ENCODE peak calls at places on chromosomes 7 and 10, in five cellular contexts. M, D, C, K and G are unnamed samples.

GRCh38 chr10:73968101-73968515 is 29.8 kb upstream of the VCL start:
- DNase-seq in M (no peak), D (no peak), K (no peak), C (no peak), G (no peak)

GRCh38 chr10:78602201-78602917 is 466.4 kb upstream of the ZMIZ1 start:
- DNase-seq in C (no peak), K (no peak), M (no peak), D (no peak), G (peak; percentile 3)

GRCh38 chr7:116502201-116503096 is 2.9 kb downstream of the CAV2 start:
- DNase-seq in D (no peak), K (no peak), C (no peak), M (no peak), G (no peak)

GRCh38 chr10:74334221-74334620 is 183.2 kb downstream of the ADK start:
- DNase-seq in D (no peak), C (no peak), K (no peak), M (no peak), G (no peak)

GRCh38 chr7:156964971-156965370 is 15.5 kb downstream of the NOM1 start:
- DNase-seq in M (no peak), C (no peak), D (no peak), K (no peak), G (no peak)

GRCh38 chr7:106623846-106624245 is 37.1 kb downstream of the CCDC71L start:
- DNase-seq in M (no peak), K (no peak), D (peak; percentile 85), C (peak; percentile 28), G (peak; percentile 66)

GRCh38 chr7:98681496-98681895 is 64.4 kb downstream of the NPTX2 start:
- DNase-seq in C (no peak), M (no peak), D (no peak), K (no peak), G (no peak)

GRCh38 chr10:93376372-93377296 is 105.5 kb downstream of the MYOF start:
- DNase-seq in D (peak; percentile 94), M (peak; percentile 65), C (peak; percentile 84), K (no peak), G (peak; percentile 88)

GRCh38 chr7:36604801-36605200 is 119.5 kb downstream of the AOAH start:
- DNase-seq in C (no peak), K (no peak), D (no peak), M (no peak), G (no peak)

GRCh38 chr7:137948083-137948844 is 53.6 kb downstream of the CREB3L2 start:
- DNase-seq in K (no peak), C (no peak), D (no peak), M (no peak), G (no peak)

GRCh38 chr7:107284911-107285479 is 116.2 kb downstream of the HBP1 start:
- DNase-seq in D (no peak), K (no peak), M (no peak), C (no peak), G (no peak)

GRCh38 chr10:80444646-80445319 is 9.3 kb upstream of the TSPAN14 start:
- DNase-seq in M (peak; percentile 80), C (peak; percentile 45), D (peak; percentile 87), K (peak; percentile 80), G (peak; percentile 66)

GRCh38 chr7:91351374-91351773 is 87.1 kb downstream of the FZD1 start:
- DNase-seq in C (no peak), K (no peak), M (no peak), D (peak; percentile 59), G (peak; percentile 30)

GRCh38 chr7:28103984-28104628 is 76.5 kb downstream of the JAZF1 start:
- DNase-seq in C (no peak), M (no peak), D (no peak), K (no peak), G (peak; percentile 25)

GRCh38 chr10:102549549-102549948 is 45.8 kb downstream of the SUFU start:
- DNase-seq in K (no peak), D (no peak), C (no peak), M (no peak), G (no peak)

GRCh38 chr7:155198901-155199845 is 98.5 kb upstream of the INSIG1 start:
- DNase-seq in K (no peak), M (no peak), D (peak; percentile 74), C (no peak), G (peak; percentile 14)

GRCh38 chr7:50155755-50156154 is 62.7 kb upstream of the ZPBP start:
- DNase-seq in C (no peak), M (no peak), K (no peak), D (no peak), G (no peak)

GRCh38 chr10:74821501-74821900 is 4.9 kb upstream of the KAT6B start:
- DNase-seq in K (no peak), C (no peak), M (peak; percentile 70), D (no peak), G (no peak)

GRCh38 chr7:101927389-101928306 is 110.2 kb downstream of the CUX1 start:
- DNase-seq in K (no peak), C (no peak), M (no peak), D (peak; percentile 33), G (no peak)

GRCh38 chr7:14876194-14876593 is 26.4 kb downstream of the DGKB start:
- DNase-seq in M (no peak), K (no peak), D (no peak), C (no peak), G (no peak)

GRCh38 chr7:148849393-148850098 is 34.5 kb downstream of the EZH2 start:
- DNase-seq in M (no peak), C (no peak), D (no peak), K (no peak), G (no peak)

GRCh38 chr10:17836917-17837316 is 27.8 kb downstream of the MRC1 start:
- DNase-seq in C (no peak), D (peak; percentile 56), M (no peak), K (no peak), G (peak; percentile 22)

GRCh38 chr10:93106631-93107072 is 33.0 kb downstream of the CYP26A1 start:
- DNase-seq in D (peak; percentile 19), C (no peak), M (no peak), K (no peak), G (no peak)

GRCh38 chr10:71089162-71089561 is 123.2 kb upstream of the UNC5B start:
- DNase-seq in M (peak; percentile 15), K (no peak), D (no peak), C (no peak), G (no peak)

GRCh38 chr7:106054971-106055370 is 57.1 kb downstream of the SYPL1 start:
- DNase-seq in K (no peak), D (no peak), C (no peak), M (no peak), G (no peak)

GRCh38 chr10:129917936-129918335 is 46.1 kb downstream of the EBF3 start:
- DNase-seq in C (no peak), K (no peak), D (no peak), M (peak; percentile 29), G (no peak)

GRCh38 chr10:103872137-103872933 is 17.0 kb upstream of the SH3PXD2A start:
- DNase-seq in M (no peak), K (no peak), C (no peak), D (peak; percentile 36), G (peak; percentile 96)

GRCh38 chr7:131488361-131488760 is 68.1 kb downstream of the PODXL start:
- DNase-seq in C (no peak), D (peak; percentile 41), K (no peak), M (no peak), G (no peak)
- TF ChIP-seq CTCF in C (no peak), D (peak; percentile 38), K (no peak), M (peak; percentile 28), G (peak; percentile 18)

GRCh38 chr10:87058171-87058570 is 36.5 kb downstream of the GLUD1 start:
- DNase-seq in C (no peak), K (no peak), D (no peak), M (no peak), G (no peak)

GRCh38 chr10:87053577-87054181 is 33.6 kb downstream of the FAM25A start:
- DNase-seq in D (no peak), M (no peak), C (no peak), K (no peak), G (no peak)

GRCh38 chr10:87059401-87059800 is 35.2 kb downstream of the GLUD1 start:
- DNase-seq in D (no peak), C (no peak), K (no peak), M (no peak), G (no peak)

GRCh38 chr10:87053121-87053520 is 33.0 kb downstream of the FAM25A start:
- DNase-seq in K (peak; percentile 66), M (no peak), C (no peak), D (no peak), G (no peak)

DNA sequence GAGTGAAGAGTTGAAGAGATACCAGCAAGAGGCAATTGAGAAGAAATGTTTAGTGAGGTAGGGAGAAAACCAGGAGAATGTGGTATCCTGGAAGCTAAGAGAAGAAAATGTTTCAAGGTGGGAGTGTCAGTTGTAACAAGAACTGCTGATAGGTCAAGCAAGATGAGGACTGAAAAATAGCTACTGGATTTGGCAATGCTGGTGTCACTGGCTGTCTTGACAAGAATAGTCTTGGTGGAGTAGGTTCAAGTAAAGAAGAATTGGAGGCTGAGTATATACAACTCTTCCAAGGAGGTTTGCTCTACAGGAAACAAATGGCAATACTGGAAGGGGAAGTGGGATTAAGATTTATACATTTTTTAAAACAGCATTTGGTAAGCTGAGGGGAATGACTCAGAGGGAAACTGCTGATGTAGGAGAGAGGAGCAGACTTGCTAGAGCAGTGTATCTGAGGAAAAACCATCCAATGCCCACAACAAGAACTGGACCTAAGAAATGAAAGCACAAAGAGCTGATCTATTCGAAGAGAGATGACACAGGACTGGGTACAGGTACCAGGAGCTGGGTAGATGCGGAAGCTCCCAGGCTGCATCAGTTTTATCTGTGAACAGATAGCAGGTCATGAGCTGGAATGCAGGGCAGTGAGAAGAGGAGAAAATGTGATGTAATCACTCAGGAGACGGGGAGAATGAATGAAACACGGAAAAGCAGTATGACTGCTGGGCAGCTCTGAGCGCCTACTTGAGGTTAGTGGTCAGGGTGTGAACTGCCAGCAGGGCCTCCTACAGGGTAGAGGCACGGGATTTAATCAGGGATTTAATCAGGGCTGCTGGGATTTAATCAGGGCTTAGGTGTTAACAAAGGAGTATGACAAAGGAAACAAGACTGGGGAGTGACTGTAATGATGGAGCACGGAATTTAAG is 34.5 kb downstream of the FAM25A start:
- DNase-seq in K (no peak), D (peak; percentile 68), M (no peak), C (no peak), G (no peak)
- TF ChIP-seq CTCF in K (no peak), D (peak; percentile 57), M (no peak), C (no peak), G (no peak)

GRCh38 chr10:10490187-10490980 is 527.3 kb upstream of the CELF2 start:
- DNase-seq in M (no peak), D (no peak), K (no peak), C (no peak), G (no peak)

GRCh38 chr10:10492420-10492819 is 525.3 kb upstream of the CELF2 start:
- DNase-seq in K (no peak), D (no peak), C (no peak), M (no peak), G (no peak)

GRCh38 chr10:10489086-10489485 is 528.6 kb upstream of the CELF2 start:
- DNase-seq in K (no peak), D (peak; percentile 4), C (no peak), M (no peak), G (no peak)

DNA sequence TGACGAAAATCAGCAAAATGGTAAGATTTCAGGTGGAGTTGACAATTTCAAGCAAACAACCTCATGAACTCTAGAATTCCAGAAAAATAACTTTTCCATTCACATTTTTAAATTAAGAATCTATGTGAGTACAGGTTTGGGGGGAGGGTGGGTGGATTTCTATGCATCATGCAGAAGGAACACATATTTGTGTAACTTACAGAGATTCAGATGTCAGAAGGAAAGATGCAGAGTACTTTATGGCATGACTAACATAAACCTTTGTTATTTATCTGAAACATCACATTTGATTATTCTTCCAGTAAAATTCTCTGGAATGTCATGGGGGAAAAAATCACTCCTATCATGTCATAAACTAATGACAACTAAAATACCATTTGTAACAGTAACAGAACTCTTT is 527.9 kb upstream of the CELF2 start:
- DNase-seq in K (no peak), C (no peak), D (peak; percentile 19), M (no peak), G (no peak)
- TF ChIP-seq CTCF in K (no peak), C (no peak), D (no peak), M (no peak), G (no peak)

GRCh38 chr10:132169766-132170560 is 16.8 kb upstream of the DPYSL4 start:
- DNase-seq in C (no peak), D (no peak), M (peak; percentile 56), K (no peak), G (no peak)
- TF ChIP-seq CTCF in C (no peak), D (no peak), M (no peak), K (no peak), G (no peak)